ENCODE peak calls at places on chromosomes 1 and 21, in four cellular contexts. K is HCT116, I is K562, D is HepG2. N is an unnamed sample.

GRCh38 chr1:246197076-246197475 is 310.0 kb downstream of the SMYD3 start:
- DNase-seq in K (no peak), D (no peak), I (no peak), N (no peak)

GRCh38 chr1:17010601-17011438 is 908 bp downstream of the ATP13A2 start:
- DNase-seq in D (no peak), K (no peak), I (peak), N (no peak)

GRCh38 chr1:11417162-11417561 is 61.8 kb upstream of the DISP3 start:
- DNase-seq in D (no peak), I (no peak), K (no peak), N (no peak)

GRCh38 chr1:6962956-6963915 is 178.0 kb downstream of the CAMTA1 start:
- DNase-seq in D (no peak), I (peak), K (peak), N (peak)

GRCh38 chr1:26907071-26907922 is 6.5 kb downstream of the NR0B2 start:
- DNase-seq in K (peak), D (peak), I (peak), N (no peak)

GRCh38 chr1:36411674-36412648 is 14.3 kb upstream of the LSM10 start:
- DNase-seq in D (peak), K (no peak), I (peak), N (no peak)

GRCh38 chr1:40971962-40972361 is 7.5 kb upstream of the CTPS1 start:
- DNase-seq in K (no peak), D (no peak), I (no peak), N (no peak)

GRCh38 chr21:21236981-21237380 is 238.8 kb downstream of the NCAM2 start:
- DNase-seq in K (no peak), I (no peak), D (no peak), N (no peak)

GRCh38 chr1:214349781-214350180 is 68.8 kb downstream of the SMYD2 start:
- DNase-seq in I (no peak), K (no peak), D (no peak), N (no peak)

DNA sequence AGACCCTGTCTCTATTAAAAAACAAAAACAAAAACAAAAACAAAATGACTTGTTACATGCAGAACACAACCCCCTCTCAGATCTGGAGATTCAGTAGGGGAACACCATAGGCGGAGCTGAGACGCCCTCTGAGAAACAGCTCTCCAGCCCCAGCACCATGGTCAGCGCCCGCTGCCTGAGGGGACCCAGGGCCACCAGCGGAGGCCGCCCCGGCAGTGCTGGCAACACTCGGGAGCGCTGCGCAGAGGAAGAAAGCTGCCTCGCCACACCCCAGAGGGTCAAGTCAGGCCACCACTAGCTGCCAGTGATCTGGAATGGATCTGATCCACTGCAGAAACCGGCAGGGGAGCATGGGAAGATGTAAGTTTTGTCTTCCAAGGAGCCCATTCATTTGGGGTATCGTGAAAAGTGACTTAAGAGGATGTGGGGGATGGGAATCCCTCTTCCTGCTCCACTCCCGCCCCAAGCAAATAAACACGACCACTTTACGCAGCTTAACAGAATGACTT is 3.1 kb downstream of the ACTA1 start:
- DNase-seq in D (no peak), I (peak), K (no peak), N (peak)
- TF ChIP-seq SRF in D (no peak), I (no peak), K (no peak), N (no peak)

GRCh38 chr1:29490204-29490934 is 254.0 kb downstream of the PTPRU start:
- DNase-seq in K (no peak), D (no peak), I (no peak), N (peak)
- TF ChIP-seq FOSL1 in K (no peak), D (no peak), I (no peak), N (no peak)

GRCh38 chr1:110787328-110788071 is 85.4 kb upstream of the CD53 start:
- DNase-seq in D (no peak), I (no peak), K (no peak), N (no peak)

GRCh38 chr1:110786802-110787327 is 86.1 kb upstream of the CD53 start:
- DNase-seq in D (no peak), K (no peak), I (no peak), N (no peak)

GRCh38 chr1:110783292-110783918 is 89.5 kb upstream of the CD53 start:
- DNase-seq in I (peak), D (peak), K (peak), N (peak)

GRCh38 chr1:110785612-110786011 is 87.3 kb upstream of the CD53 start:
- DNase-seq in K (no peak), I (no peak), D (no peak), N (no peak)

GRCh38 chr1:110785055-110785454 is 87.9 kb upstream of the CD53 start:
- DNase-seq in K (no peak), I (no peak), D (no peak), N (no peak)
- TF ChIP-seq SRF in K (no peak), I (no peak), D (no peak), N (no peak)

GRCh38 chr1:230379928-230380327 is 46.2 kb downstream of the PGBD5 start:
- DNase-seq in D (no peak), K (no peak), I (no peak), N (no peak)
- TF ChIP-seq FOSL1 in D (no peak), K (no peak), I (no peak), N (no peak)

DNA sequence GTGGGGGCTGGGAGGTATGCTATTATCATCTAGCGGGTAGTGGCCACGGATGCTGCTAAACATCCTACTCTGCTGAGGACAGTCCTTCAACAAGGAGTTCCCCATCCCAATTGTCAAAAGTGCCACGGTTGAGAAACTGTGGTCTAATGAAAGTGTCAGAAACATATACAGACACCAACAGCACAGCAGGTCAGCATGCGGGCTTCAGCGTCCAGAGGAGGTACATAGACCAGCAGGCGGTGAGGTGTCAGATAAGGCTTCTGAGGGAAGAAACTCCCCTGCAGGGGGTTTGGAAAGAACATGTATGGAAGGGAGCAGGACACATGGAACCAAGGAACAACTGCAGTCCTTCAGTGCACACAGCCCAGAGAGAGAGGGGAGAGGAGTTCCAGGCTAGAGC is 4.8 kb upstream of the TTC4 start:
- DNase-seq in K (no peak), I (no peak), D (no peak), N (no peak)
- TF ChIP-seq SRF in K (no peak), I (no peak), D (no peak), N (no peak)

GRCh38 chr1:237108299-237109040 is 66.5 kb downstream of the RYR2 start:
- DNase-seq in K (no peak), I (no peak), D (no peak), N (no peak)
- TF ChIP-seq FOSL1 in K (no peak), I (no peak), D (no peak), N (no peak)

N was measured in H1.